ENCODE peak calls at places on chromosomes 6 and 20, in ten cellular contexts. H is HT-29; Y is stimulated activated CD4-positive, alpha-beta T cell treated with anti-CD3 and anti-CD28 coated beads, Interleukin-12 subunit alpha, Interleukin-12 subunit beta, amount 100 ng/mL, for 48 hours; P is H1; B is ureter; D is HTR-8/SVneo; Z is GM18507; S is AG20443; I is brain pericyte; G is brain microvascular endothelial cell. V is an unnamed sample.
A peak's percentile ranks its signal among the peaks of the same experiment; 100 is the strongest.

GRCh38 chr6:32170294-32170693 is 5.6 kb downstream of the AGPAT1 start:
- DNase-seq in H (no peak), Y (no peak), P (no peak), B (no peak), D (no peak), Z (no peak), S (no peak), I (no peak), G (no peak), V (no peak)

GRCh38 chr6:139240161-139241010 is 51.4 kb downstream of the TXLNB start:
- DNase-seq in H (peak; percentile 23), Y (no peak), P (no peak), B (no peak), D (no peak), Z (no peak), S (peak; percentile 27), I (peak; percentile 83), G (peak; percentile 91), V (no peak)

GRCh38 chr6:81751388-81752083 is 945 bp downstream of the TENT5A start:
- DNase-seq in H (peak; percentile 57), Y (peak; percentile 8), P (peak; percentile 65), B (peak; percentile 61), D (no peak), Z (no peak), S (peak; percentile 38), I (no peak), G (peak; percentile 22), V (no peak)

GRCh38 chr6:107663308-107663707 is 160.8 kb downstream of the SCML4 start:
- DNase-seq in H (no peak), Y (no peak), P (no peak), B (no peak), D (no peak), Z (no peak), S (no peak), I (no peak), G (no peak), V (no peak)

GRCh38 chr20:48957521-48957920 is 36.0 kb downstream of the ARFGEF2 start:
- DNase-seq in H (no peak), Y (no peak), P (no peak), B (no peak), D (no peak), Z (no peak), S (no peak), I (no peak), G (no peak), V (no peak)

GRCh38 chr6:35089935-35090505 is 51.1 kb downstream of the TCP11 start:
- DNase-seq in H (no peak), Y (no peak), P (peak; percentile 42), B (peak; percentile 37), D (no peak), Z (no peak), S (peak; percentile 61), I (peak; percentile 27), G (peak; percentile 51), V (no peak)

GRCh38 chr6:43020847-43021246 is 576 bp upstream of the RRP36 start:
- DNase-seq in H (peak; percentile 10), Y (no peak), P (peak; percentile 61), B (no peak), D (no peak), Z (no peak), S (no peak), I (no peak), G (no peak), V (no peak)

GRCh38 chr6:15260099-15260821 is 14.4 kb downstream of the JARID2 start:
- DNase-seq in H (no peak), Y (no peak), P (no peak), B (no peak), D (no peak), Z (no peak), S (peak; percentile 46), I (no peak), G (no peak), V (no peak)

GRCh38 chr6:35391240-35391968 is 49.0 kb downstream of the PPARD start:
- DNase-seq in H (peak; percentile 75), Y (no peak), P (no peak), B (no peak), D (peak; percentile 86), Z (no peak), S (peak; percentile 72), I (no peak), G (peak; percentile 89), V (no peak)

GRCh38 chr6:133456934-133457333 is 215.8 kb downstream of the EYA4 start:
- DNase-seq in H (no peak), Y (no peak), P (no peak), B (no peak), D (no peak), Z (no peak), S (no peak), I (no peak), G (no peak), V (no peak)

GRCh38 chr6:163902993-163903392 is 488.5 kb downstream of the QKI start:
- DNase-seq in H (no peak), Y (no peak), P (no peak), B (no peak), D (no peak), Z (no peak), S (no peak), I (no peak), G (no peak), V (no peak)

GRCh38 chr6:125986956-125987617 is 747 bp downstream of the TRMT11 start:
- DNase-seq in H (peak; percentile 19), Y (peak; percentile 1), P (no peak), B (no peak), D (no peak), Z (no peak), S (peak; percentile 12), I (no peak), G (no peak), V (peak; percentile 5)

GRCh38 chr6:131443514-131443913 is 129.5 kb upstream of the ARG1 start:
- DNase-seq in H (no peak), Y (no peak), P (no peak), B (no peak), D (no peak), Z (no peak), S (no peak), I (no peak), G (no peak), V (peak; percentile 26)

GRCh38 chr6:14665827-14666724 is 548.5 kb downstream of the CD83 start:
- DNase-seq in H (no peak), Y (peak; percentile 63), P (no peak), B (no peak), D (peak; percentile 75), Z (no peak), S (peak; percentile 78), I (peak; percentile 73), G (peak; percentile 99), V (peak; percentile 23)

GRCh38 chr6:149336529-149336928 is 19.0 kb downstream of the TAB2 start:
- DNase-seq in H (peak; percentile 58), Y (no peak), P (no peak), B (no peak), D (peak; percentile 23), Z (no peak), S (no peak), I (no peak), G (no peak), V (no peak)

GRCh38 chr6:62707156-62707555 is 421.1 kb upstream of the KHDRBS2 start:
- DNase-seq in H (peak; percentile 14), Y (no peak), P (no peak), B (no peak), D (no peak), Z (no peak), S (no peak), I (no peak), G (no peak), V (no peak)

GRCh38 chr6:168032383-168032760 is 34.9 kb downstream of the KIF25 start:
- DNase-seq in H (peak; percentile 27), Y (no peak), P (no peak), B (peak; percentile 39), D (peak; percentile 65), Z (no peak), S (peak; percentile 84), I (no peak), G (peak; percentile 89), V (no peak)

GRCh38 chr6:149701699-149702098 is 16.2 kb downstream of the LATS1 start:
- DNase-seq in H (no peak), Y (no peak), P (no peak), B (no peak), D (no peak), Z (no peak), S (peak; percentile 17), I (no peak), G (no peak), V (no peak)

GRCh38 chr20:46022411-46023147 is 6.4 kb upstream of the SLC12A5 start:
- DNase-seq in H (peak; percentile 73), Y (peak; percentile 51), P (peak; percentile 92), B (no peak), D (peak; percentile 79), Z (peak; percentile 68), S (peak; percentile 58), I (no peak), G (no peak), V (peak; percentile 67)

GRCh38 chr6:167496707-167497106 is 171.8 kb downstream of the TTLL2 start:
- DNase-seq in H (no peak), Y (no peak), P (no peak), B (no peak), D (no peak), Z (no peak), S (no peak), I (no peak), G (no peak), V (no peak)

GRCh38 chr20:64049887-64050260 is 435 bp upstream of the SOX18 start:
- DNase-seq in H (no peak), Y (no peak), P (no peak), B (no peak), D (no peak), Z (no peak), S (no peak), I (no peak), G (no peak), V (no peak)

GRCh38 chr6:111592726-111593515 is 12.8 kb downstream of the TRAF3IP2 start:
- DNase-seq in H (no peak), Y (no peak), P (no peak), B (no peak), D (no peak), Z (no peak), S (no peak), I (no peak), G (no peak), V (no peak)

GRCh38 chr6:110518281-110518623 is 41.8 kb upstream of the SLC22A16 start:
- DNase-seq in H (peak; percentile 34), Y (no peak), P (no peak), B (no peak), D (no peak), Z (no peak), S (peak; percentile 59), I (no peak), G (no peak), V (no peak)

GRCh38 chr6:149925253-149925973 is 2.5 kb upstream of the RAET1G start:
- DNase-seq in H (peak; percentile 9), Y (no peak), P (peak; percentile 47), B (peak; percentile 50), D (no peak), Z (no peak), S (peak; percentile 25), I (no peak), G (peak; percentile 9), V (no peak)

GRCh38 chr20:2296545-2297351 is 947 bp downstream of the TGM3 start:
- DNase-seq in H (no peak), Y (no peak), P (no peak), B (no peak), D (no peak), Z (no peak), S (no peak), I (no peak), G (no peak), V (no peak)

GRCh38 chr6:5484692-5485091 is 223.4 kb downstream of the FARS2 start:
- DNase-seq in H (no peak), Y (no peak), P (no peak), B (no peak), D (no peak), Z (no peak), S (no peak), I (no peak), G (no peak), V (no peak)

GRCh38 chr6:113364781-113365545 is 492.2 kb upstream of the MARCKS start:
- DNase-seq in H (no peak), Y (no peak), P (no peak), B (no peak), D (no peak), Z (no peak), S (no peak), I (no peak), G (peak; percentile 48), V (no peak)

GRCh38 chr6:157763129-157763893 is 59.7 kb upstream of the SNX9 start:
- DNase-seq in H (peak; percentile 98), Y (no peak), P (peak; percentile 65), B (peak; percentile 96), D (peak; percentile 58), Z (no peak), S (peak; percentile 24), I (no peak), G (peak; percentile 72), V (no peak)

V was measured in activated T-cell treated with anti-CD3 and anti-CD28 coated beads for 24 hours.